ENCODE peak calls at places on chromosomes 4 and X, in six cellular contexts. P is NCI-H2029 treated with DMSO at 0.1 percent for 48 hours, N is MCF 10A, O is NCI-H2171, F is T-helper 17 cell, R is right cardiac atrium. E is an unnamed sample.

GRCh38 chr4:38243385-38244053 is 283.3 kb downstream of the PTTG2 start:
- DNase-seq in P (peak), N (no peak), O (no peak), F (no peak), R (no peak), E (no peak)

GRCh38 chr4:16875487-16875886 is 23.0 kb downstream of the LDB2 start:
- DNase-seq in P (no peak), N (no peak), O (no peak), F (no peak), R (no peak), E (no peak)

GRCh38 chrX:100643943-100644587 is at the start of gene SRPX2:
- DNase-seq in P (no peak), N (peak), O (no peak), F (no peak), R (peak), E (no peak)

GRCh38 chr4:67892905-67893304 is 9.1 kb upstream of the TMPRSS11D start:
- DNase-seq in P (no peak), N (no peak), O (no peak), F (no peak), R (no peak), E (no peak)

GRCh38 chr4:153555730-153556440 is 89.7 kb downstream of the TMEM131L start:
- DNase-seq in P (no peak), N (peak), O (no peak), F (no peak), R (peak), E (no peak)

GRCh38 chr4:93317571-93317970 is 511.0 kb upstream of the ATOH1 start:
- DNase-seq in P (no peak), N (peak), O (peak), F (no peak), R (no peak), E (no peak)

GRCh38 chr4:185754961-185755360 is 57.0 kb downstream of the SORBS2 start:
- DNase-seq in P (no peak), N (no peak), O (no peak), F (no peak), R (peak), E (no peak)

GRCh38 chrX:38652934-38653442 is 91.6 kb downstream of the TSPAN7 start:
- DNase-seq in P (no peak), N (no peak), O (no peak), F (no peak), R (no peak), E (no peak)

GRCh38 chr4:189832528-189832927 is 108.1 kb upstream of the FRG1 start:
- DNase-seq in P (no peak), N (no peak), O (no peak), F (no peak), R (no peak), E (no peak)

GRCh38 chr4:123386608-123387007 is 10.0 kb upstream of the SPRY1 start:
- DNase-seq in P (no peak), N (no peak), O (no peak), F (no peak), R (peak), E (no peak)

GRCh38 chrX:37060999-37061398 is 52.8 kb downstream of the FAM47C start:
- DNase-seq in P (no peak), N (peak), O (peak), F (no peak), R (no peak), E (no peak)

GRCh38 chr4:6200922-6201362 is 593 bp upstream of the JAKMIP1 start:
- DNase-seq in P (peak), N (no peak), O (no peak), F (no peak), R (no peak), E (no peak)

GRCh38 chr4:186569533-186570192 is 14.3 kb upstream of the MTNR1A start:
- DNase-seq in P (no peak), N (no peak), O (no peak), F (no peak), R (no peak), E (no peak)

GRCh38 chr4:32775049-32775448 is 2054.9 kb downstream of the PCDH7 start:
- DNase-seq in P (no peak), N (peak), O (no peak), F (no peak), R (no peak), E (peak)

GRCh38 chrX:132900631-132901030 is 57.8 kb downstream of the HS6ST2 start:
- DNase-seq in P (no peak), N (peak), O (no peak), F (no peak), R (no peak), E (no peak)

GRCh38 chr4:55887594-55887993 is 34.1 kb downstream of the EXOC1 start:
- DNase-seq in P (no peak), N (peak), O (no peak), F (no peak), R (no peak), E (no peak)

GRCh38 chrX:133412246-133412645 is 3.0 kb downstream of the GPC4 start:
- DNase-seq in P (no peak), N (no peak), O (no peak), F (no peak), R (no peak), E (no peak)

GRCh38 chr4:1594871-1595788 is 89.0 kb downstream of the FAM53A start:
- DNase-seq in P (no peak), N (no peak), O (no peak), F (no peak), R (peak), E (no peak)

GRCh38 chrX:135707880-135708279 is 5.6 kb upstream of the CT45A1 start:
- DNase-seq in P (no peak), N (peak), O (no peak), F (no peak), R (peak), E (peak)

GRCh38 chr4:581753-582361 is 5.8 kb upstream of the TMEM271 start:
- DNase-seq in P (no peak), N (no peak), O (no peak), F (no peak), R (no peak), E (no peak)

GRCh38 chrX:42978655-42979379 is 200.9 kb upstream of the PPP1R2C start:
- DNase-seq in P (no peak), N (no peak), O (no peak), F (no peak), R (no peak), E (no peak)

GRCh38 chr4:85084371-85085170 is 118.1 kb upstream of the WDFY3 start:
- DNase-seq in P (peak), N (peak), O (peak), F (no peak), R (no peak), E (peak)

GRCh38 chr4:138647433-138647832 is 368.1 kb upstream of the NOCT start:
- DNase-seq in P (no peak), N (no peak), O (no peak), F (no peak), R (no peak), E (no peak)

GRCh38 chrX:101262590-101262989 is 28.5 kb downstream of the TAF7L start:
- DNase-seq in P (no peak), N (no peak), O (no peak), F (no peak), R (no peak), E (no peak)

GRCh38 chr4:1214101-1215095 is 34.5 kb downstream of the CTBP1 start:
- DNase-seq in P (no peak), N (no peak), O (no peak), F (no peak), R (peak), E (no peak)

GRCh38 chr4:8790749-8791148 is 80.9 kb downstream of the HMX1 start:
- DNase-seq in P (no peak), N (no peak), O (no peak), F (no peak), R (no peak), E (no peak)

GRCh38 chrX:15129412-15129811 is 140.5 kb downstream of the ASB9 start:
- DNase-seq in P (no peak), N (no peak), O (no peak), F (no peak), R (no peak), E (no peak)

E was measured in NCI-H446.